ENCODE peak calls at places on chromosome 13, in four cellular contexts. S, B, K and J are unnamed samples.

GRCh38 chr13:72643339-72643989 is 84.0 kb downstream of the MZT1 start:
- DNase-seq in B (peak; percentile 75), S (peak; percentile 42), K (peak; percentile 31), J (no peak)

GRCh38 chr13:77918391-77919261 is at the start of gene EDNRB:
- DNase-seq in K (no peak), B (no peak), S (peak; percentile 29), J (no peak)

GRCh38 chr13:57631607-57632275 is at the start of gene PCDH17:
- DNase-seq in K (no peak), B (no peak), S (peak; percentile 50), J (no peak)

GRCh38 chr13:23399254-23399796 is 34.2 kb downstream of the SACS start:
- DNase-seq in B (no peak), K (no peak), S (no peak), J (no peak)

GRCh38 chr13:28100149-28101121 is at the start of gene FLT3:
- DNase-seq in K (no peak), B (no peak), S (peak; percentile 75), J (no peak)

GRCh38 chr13:23842406-23842805 is 46.8 kb downstream of the MIPEP start:
- DNase-seq in K (no peak), B (no peak), S (no peak), J (no peak)

GRCh38 chr13:94674609-94675348 is 37.6 kb downstream of the SOX21 start:
- DNase-seq in B (peak; percentile 85), K (peak; percentile 42), S (peak; percentile 75), J (peak; percentile 23)

GRCh38 chr13:32639502-32640105 is 53.4 kb downstream of the PDS5B start:
- DNase-seq in B (peak; percentile 77), S (peak; percentile 21), K (no peak), J (no peak)

GRCh38 chr13:28356506-28357064 is 138.3 kb downstream of the FLT1 start:
- DNase-seq in S (no peak), B (no peak), K (no peak), J (no peak)

GRCh38 chr13:107964356-107964755 is 251.0 kb downstream of the LIG4 start:
- DNase-seq in K (no peak), S (no peak), B (no peak), J (no peak)

GRCh38 chr13:71797487-71797886 is 69.5 kb downstream of the DACH1 start:
- DNase-seq in B (no peak), K (no peak), S (peak; percentile 13), J (no peak)

GRCh38 chr13:111508164-111508870 is 187.9 kb downstream of the TEX29 start:
- DNase-seq in S (no peak), B (no peak), K (no peak), J (no peak)

GRCh38 chr13:30375436-30375835 is 46.9 kb upstream of the UBE2L5 start:
- DNase-seq in B (peak; percentile 67), K (no peak), S (no peak), J (no peak)

GRCh38 chr13:68358218-68358817 is 1128.2 kb upstream of the PCDH9 start:
- DNase-seq in K (no peak), S (no peak), B (no peak), J (no peak)

GRCh38 chr13:113852536-113853517 is 11.0 kb downstream of the GAS6 start:
- DNase-seq in K (no peak), B (no peak), S (no peak), J (no peak)

GRCh38 chr13:77061362-77061761 is 34.4 kb upstream of the FBXL3 start:
- DNase-seq in B (no peak), K (no peak), S (no peak), J (no peak)

GRCh38 chr13:24208314-24208713 is 47.8 kb downstream of the SPATA13 start:
- DNase-seq in S (no peak), B (no peak), K (no peak), J (no peak)

GRCh38 chr13:82933986-82934385 is 948.3 kb downstream of the SLITRK1 start:
- DNase-seq in S (no peak), K (no peak), B (no peak), J (peak; percentile 19)

GRCh38 chr13:112796190-112796915 is 106.5 kb downstream of the ATP11A start:
- DNase-seq in K (no peak), B (no peak), S (no peak), J (no peak)